ENCODE peak calls at places on chromosomes 16 and 17, in six cellular contexts. One of them, this sample, is unnamed.

GRCh38 chr16:23081675-23082119 is 67.6 kb downstream of the USP31 start:
- DNase-seq in WTC11: no peak
- DNase-seq in A549: peak; percentile 23
- DNase-seq in HepG2: no peak
- DNase-seq in K562: no peak
- DNase-seq in HCT116: no peak
- DNase-seq in this sample: peak; percentile 75

GRCh38 chr17:2856727-2857126 is 60.5 kb downstream of the RAP1GAP2 start:
- DNase-seq in HCT116: no peak
- DNase-seq in K562: no peak
- DNase-seq in HepG2: peak; percentile 49
- DNase-seq in WTC11: no peak
- DNase-seq in A549: no peak
- DNase-seq in this sample: no peak

GRCh38 chr16:3214904-3215600 is 19.9 kb downstream of the ZNF200 start:
- DNase-seq in WTC11: no peak
- DNase-seq in A549: no peak
- DNase-seq in HCT116: no peak
- DNase-seq in K562: no peak
- DNase-seq in HepG2: no peak
- DNase-seq in this sample: no peak

GRCh38 chr17:32007463-32008298 is 498 bp downstream of the LRRC37B start:
- DNase-seq in HepG2: no peak
- DNase-seq in HCT116: no peak
- DNase-seq in WTC11: peak; percentile 28
- DNase-seq in K562: peak; percentile 66
- DNase-seq in A549: peak; percentile 45
- DNase-seq in this sample: peak; percentile 48

GRCh38 chr17:34206569-34206968 is 48.5 kb upstream of the CCL2 start:
- DNase-seq in HepG2: no peak
- DNase-seq in WTC11: no peak
- DNase-seq in K562: no peak
- DNase-seq in HCT116: no peak
- DNase-seq in A549: no peak
- DNase-seq in this sample: no peak

GRCh38 chr16:78705694-78706093 is 606.2 kb downstream of the WWOX start:
- DNase-seq in HepG2: peak; percentile 82
- DNase-seq in HCT116: no peak
- DNase-seq in WTC11: no peak
- DNase-seq in A549: peak; percentile 11
- DNase-seq in K562: peak; percentile 30
- DNase-seq in this sample: no peak

GRCh38 chr17:50944054-50944901 is 78.1 kb upstream of the TOB1 start:
- DNase-seq in WTC11: peak; percentile 65
- DNase-seq in A549: peak; percentile 94
- DNase-seq in K562: peak; percentile 97
- DNase-seq in HCT116: no peak
- DNase-seq in HepG2: peak; percentile 97
- DNase-seq in this sample: peak; percentile 24

GRCh38 chr17:76446449-76447231 is 6.3 kb downstream of the UBE2O start:
- DNase-seq in HepG2: peak; percentile 84
- DNase-seq in WTC11: no peak
- DNase-seq in A549: peak; percentile 96
- DNase-seq in HCT116: peak; percentile 75
- DNase-seq in K562: peak; percentile 74
- DNase-seq in this sample: peak; percentile 28

GRCh38 chr16:87101903-87102302 is 215.3 kb downstream of the C16orf95 start:
- DNase-seq in HepG2: no peak
- DNase-seq in K562: no peak
- DNase-seq in HCT116: no peak
- DNase-seq in A549: no peak
- DNase-seq in WTC11: no peak
- DNase-seq in this sample: no peak

GRCh38 chr17:37796081-37796480 is 51.2 kb upstream of the HNF1B start:
- DNase-seq in HCT116: no peak
- DNase-seq in K562: no peak
- DNase-seq in HepG2: no peak
- DNase-seq in A549: no peak
- DNase-seq in WTC11: no peak
- DNase-seq in this sample: no peak

GRCh38 chr17:58779446-58779845 is 23.8 kb downstream of the PPM1E start:
- DNase-seq in HCT116: no peak
- DNase-seq in WTC11: no peak
- DNase-seq in K562: no peak
- DNase-seq in A549: no peak
- DNase-seq in HepG2: no peak
- DNase-seq in this sample: no peak

GRCh38 chr17:27522028-27522639 is 65.9 kb downstream of the KSR1 start:
- DNase-seq in HCT116: no peak
- DNase-seq in WTC11: no peak
- DNase-seq in HepG2: no peak
- DNase-seq in A549: no peak
- DNase-seq in K562: no peak
- DNase-seq in this sample: no peak

GRCh38 chr16:68636064-68636551 is 9.0 kb upstream of the CDH3 start:
- DNase-seq in A549: no peak
- DNase-seq in HCT116: no peak
- DNase-seq in WTC11: no peak
- DNase-seq in K562: no peak
- DNase-seq in HepG2: no peak
- DNase-seq in this sample: no peak

GRCh38 chr17:8632087-8632486 is 1.6 kb upstream of the MYH10 start:
- DNase-seq in HepG2: peak; percentile 66
- DNase-seq in K562: no peak
- DNase-seq in HCT116: no peak
- DNase-seq in A549: no peak
- DNase-seq in WTC11: peak; percentile 46
- DNase-seq in this sample: peak; percentile 78

GRCh38 chr17:31489295-31490018 is 98.0 kb downstream of the RAB11FIP4 start:
- DNase-seq in A549: no peak
- DNase-seq in HCT116: peak; percentile 31
- DNase-seq in K562: peak; percentile 90
- DNase-seq in WTC11: peak; percentile 86
- DNase-seq in HepG2: peak; percentile 72
- DNase-seq in this sample: no peak

GRCh38 chr17:8707591-8708453 is 36.8 kb downstream of the CCDC42 start:
- DNase-seq in HepG2: peak; percentile 65
- DNase-seq in A549: no peak
- DNase-seq in HCT116: no peak
- DNase-seq in K562: no peak
- DNase-seq in WTC11: no peak
- DNase-seq in this sample: no peak

GRCh38 chr17:48892940-48893645 is 506 bp downstream of the ATP5MC1 start:
- DNase-seq in WTC11: no peak
- DNase-seq in A549: no peak
- DNase-seq in HepG2: no peak
- DNase-seq in K562: no peak
- DNase-seq in HCT116: no peak
- DNase-seq in this sample: no peak

GRCh38 chr16:1042776-1043349 is 29.7 kb upstream of the SSTR5 start:
- DNase-seq in WTC11: no peak
- DNase-seq in A549: no peak
- DNase-seq in K562: peak; percentile 28
- DNase-seq in HepG2: no peak
- DNase-seq in HCT116: no peak
- DNase-seq in this sample: no peak

GRCh38 chr17:68972119-68972704 is 17.0 kb upstream of the ABCA8 start:
- DNase-seq in K562: peak; percentile 48
- DNase-seq in A549: peak; percentile 49
- DNase-seq in HepG2: peak; percentile 43
- DNase-seq in HCT116: peak; percentile 15
- DNase-seq in WTC11: no peak
- DNase-seq in this sample: peak; percentile 64

GRCh38 chr17:83198366-83199341 is 119.2 kb downstream of the METRNL start:
- DNase-seq in HCT116: no peak
- DNase-seq in WTC11: no peak
- DNase-seq in HepG2: no peak
- DNase-seq in A549: no peak
- DNase-seq in K562: no peak
- DNase-seq in this sample: no peak

GRCh38 chr16:85842848-85843247 is 43.4 kb downstream of the COX4I1 start:
- DNase-seq in A549: no peak
- DNase-seq in HepG2: no peak
- DNase-seq in K562: no peak
- DNase-seq in HCT116: no peak
- DNase-seq in WTC11: no peak
- DNase-seq in this sample: no peak

GRCh38 chr17:80498920-80499410 is 22.6 kb upstream of the NPTX1 start:
- DNase-seq in HepG2: no peak
- DNase-seq in K562: no peak
- DNase-seq in A549: no peak
- DNase-seq in HCT116: no peak
- DNase-seq in WTC11: no peak
- DNase-seq in this sample: no peak

GRCh38 chr17:29442451-29442850 is 52.3 kb downstream of the TAOK1 start:
- DNase-seq in HepG2: no peak
- DNase-seq in HCT116: no peak
- DNase-seq in K562: no peak
- DNase-seq in A549: no peak
- DNase-seq in WTC11: no peak
- DNase-seq in this sample: no peak

GRCh38 chr17:79615446-79615845 is 4.6 kb upstream of the RBFOX3 start:
- DNase-seq in HepG2: no peak
- DNase-seq in K562: no peak
- DNase-seq in A549: no peak
- DNase-seq in HCT116: no peak
- DNase-seq in WTC11: no peak
- DNase-seq in this sample: no peak

GRCh38 chr17:70109497-70109896 is 34.5 kb downstream of the KCNJ16 start:
- DNase-seq in HepG2: no peak
- DNase-seq in A549: no peak
- DNase-seq in K562: no peak
- DNase-seq in WTC11: no peak
- DNase-seq in HCT116: no peak
- DNase-seq in this sample: peak; percentile 83
- TF ChIP-seq MAX in HepG2: no peak
- TF ChIP-seq MAX in A549: no peak
- TF ChIP-seq MAX in K562: no peak
- TF ChIP-seq MAX in WTC11: no peak
- TF ChIP-seq MAX in HCT116: no peak
- TF ChIP-seq MAX in this sample: no peak

GRCh38 chr16:77143364-77143763 is 47.6 kb upstream of the MON1B start:
- DNase-seq in WTC11: no peak
- DNase-seq in K562: no peak
- DNase-seq in A549: no peak
- DNase-seq in HCT116: no peak
- DNase-seq in HepG2: no peak
- DNase-seq in this sample: no peak

GRCh38 chr16:77148121-77148520 is 42.9 kb upstream of the MON1B start:
- DNase-seq in A549: no peak
- DNase-seq in HepG2: no peak
- DNase-seq in WTC11: no peak
- DNase-seq in HCT116: no peak
- DNase-seq in K562: no peak
- DNase-seq in this sample: no peak
- TF ChIP-seq MAX in A549: no peak
- TF ChIP-seq MAX in HepG2: no peak
- TF ChIP-seq MAX in WTC11: no peak
- TF ChIP-seq MAX in HCT116: no peak
- TF ChIP-seq MAX in K562: no peak
- TF ChIP-seq MAX in this sample: no peak

GRCh38 chr17:71914042-71914441 is 206.8 kb upstream of the SOX9 start:
- DNase-seq in HepG2: no peak
- DNase-seq in WTC11: no peak
- DNase-seq in HCT116: no peak
- DNase-seq in K562: no peak
- DNase-seq in A549: no peak
- DNase-seq in this sample: no peak

GRCh38 chr17:71917715-71918114 is 203.1 kb upstream of the SOX9 start:
- DNase-seq in WTC11: no peak
- DNase-seq in K562: no peak
- DNase-seq in HCT116: no peak
- DNase-seq in HepG2: no peak
- DNase-seq in A549: no peak
- DNase-seq in this sample: no peak

GRCh38 chr17:71910002-71910401 is 210.8 kb upstream of the SOX9 start:
- DNase-seq in WTC11: no peak
- DNase-seq in HCT116: no peak
- DNase-seq in HepG2: no peak
- DNase-seq in A549: no peak
- DNase-seq in K562: no peak
- DNase-seq in this sample: no peak

GRCh38 chr17:71919181-71919580 is 201.6 kb upstream of the SOX9 start:
- DNase-seq in HCT116: no peak
- DNase-seq in HepG2: no peak
- DNase-seq in A549: no peak
- DNase-seq in WTC11: no peak
- DNase-seq in K562: no peak
- DNase-seq in this sample: no peak

DNA sequence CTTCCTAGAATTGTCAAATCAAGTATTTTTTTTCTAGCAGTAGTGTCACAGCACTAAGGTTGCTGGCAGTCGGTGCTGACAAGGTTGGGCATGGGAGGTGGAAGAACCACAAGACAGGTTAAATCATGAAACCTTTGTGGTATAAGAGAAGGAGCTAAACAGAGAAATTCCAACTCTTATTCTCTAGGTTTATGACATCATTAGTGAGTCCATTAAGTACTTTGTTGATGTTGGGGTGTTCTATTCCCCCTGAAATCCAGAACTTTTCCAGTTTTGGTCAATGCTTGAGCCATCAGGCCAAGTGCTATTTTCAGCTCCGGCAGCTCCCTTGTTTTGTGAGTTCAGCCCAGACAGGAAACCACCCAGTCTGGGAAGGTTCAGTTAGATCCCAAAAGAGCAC is 206.0 kb upstream of the SOX9 start:
- DNase-seq in A549: no peak
- DNase-seq in WTC11: no peak
- DNase-seq in HCT116: no peak
- DNase-seq in HepG2: no peak
- DNase-seq in K562: no peak
- DNase-seq in this sample: no peak
- TF ChIP-seq MAX in A549: no peak
- TF ChIP-seq MAX in WTC11: no peak
- TF ChIP-seq MAX in HCT116: no peak
- TF ChIP-seq MAX in HepG2: no peak
- TF ChIP-seq MAX in K562: no peak
- TF ChIP-seq MAX in this sample: no peak

GRCh38 chr16:73193464-73193863 is 145.5 kb upstream of the ZFHX3 start:
- DNase-seq in WTC11: no peak
- DNase-seq in HepG2: no peak
- DNase-seq in K562: no peak
- DNase-seq in HCT116: no peak
- DNase-seq in A549: no peak
- DNase-seq in this sample: no peak

GRCh38 chr16:73192227-73192894 is 144.4 kb upstream of the ZFHX3 start:
- DNase-seq in K562: no peak
- DNase-seq in HepG2: no peak
- DNase-seq in HCT116: no peak
- DNase-seq in A549: no peak
- DNase-seq in WTC11: no peak
- DNase-seq in this sample: no peak

GRCh38 chr16:73199214-73199613 is 151.3 kb upstream of the ZFHX3 start:
- DNase-seq in HepG2: no peak
- DNase-seq in K562: no peak
- DNase-seq in HCT116: no peak
- DNase-seq in A549: no peak
- DNase-seq in WTC11: no peak
- DNase-seq in this sample: peak; percentile 11

GRCh38 chr16:73197598-73197997 is 149.7 kb upstream of the ZFHX3 start:
- DNase-seq in A549: no peak
- DNase-seq in WTC11: no peak
- DNase-seq in K562: no peak
- DNase-seq in HepG2: no peak
- DNase-seq in HCT116: no peak
- DNase-seq in this sample: no peak

GRCh38 chr16:73196670-73197069 is 148.7 kb upstream of the ZFHX3 start:
- DNase-seq in HCT116: peak; percentile 54
- DNase-seq in K562: peak; percentile 59
- DNase-seq in HepG2: peak; percentile 70
- DNase-seq in WTC11: peak; percentile 73
- DNase-seq in A549: peak; percentile 80
- DNase-seq in this sample: peak; percentile 78
- TF ChIP-seq MAX in HCT116: no peak
- TF ChIP-seq MAX in K562: no peak
- TF ChIP-seq MAX in HepG2: no peak
- TF ChIP-seq MAX in WTC11: no peak
- TF ChIP-seq MAX in A549: no peak
- TF ChIP-seq MAX in this sample: no peak

This sample was measured in endothelial cell of umbilical vein.